ENCODE peak calls at places on chromosomes 12 and 14, in five cellular contexts. One of them, this sample, is unnamed.
A peak's percentile ranks its signal among the peaks of the same experiment; 100 is the strongest.

GRCh38 chr14:66117600-66117999 is 368.6 kb upstream of the CCDC196 start:
- DNase-seq in tibial artery: no peak
- DNase-seq in astrocyte: peak; percentile 75
- DNase-seq in GM19239: no peak
- DNase-seq in NCI-H1105: no peak
- DNase-seq in this sample: no peak

GRCh38 chr12:39081910-39082309 is 176.5 kb upstream of the CPNE8 start:
- DNase-seq in tibial artery: no peak
- DNase-seq in astrocyte: no peak
- DNase-seq in GM19239: no peak
- DNase-seq in NCI-H1105: no peak
- DNase-seq in this sample: no peak

GRCh38 chr12:120996133-120996746 is 17.9 kb downstream of the HNF1A start:
- DNase-seq in tibial artery: no peak
- DNase-seq in astrocyte: no peak
- DNase-seq in GM19239: no peak
- DNase-seq in NCI-H1105: no peak
- DNase-seq in this sample: no peak

GRCh38 chr12:63150255-63151060 is 543 bp downstream of the AVPR1A start:
- DNase-seq in tibial artery: peak; percentile 70
- DNase-seq in astrocyte: no peak
- DNase-seq in GM19239: no peak
- DNase-seq in NCI-H1105: no peak
- DNase-seq in this sample: peak; percentile 3

GRCh38 chr14:104278214-104278534 is 139.8 kb downstream of the KIF26A start:
- DNase-seq in tibial artery: peak; percentile 33
- DNase-seq in astrocyte: no peak
- DNase-seq in GM19239: no peak
- DNase-seq in NCI-H1105: no peak
- DNase-seq in this sample: no peak

GRCh38 chr14:69827560-69827959 is 30.5 kb upstream of the SLC10A1 start:
- DNase-seq in tibial artery: no peak
- DNase-seq in astrocyte: no peak
- DNase-seq in GM19239: no peak
- DNase-seq in NCI-H1105: no peak
- DNase-seq in this sample: no peak

GRCh38 chr12:124294686-124295315 is at the start of gene RFLNA:
- DNase-seq in tibial artery: no peak
- DNase-seq in astrocyte: no peak
- DNase-seq in GM19239: no peak
- DNase-seq in NCI-H1105: no peak
- DNase-seq in this sample: no peak

GRCh38 chr12:27163048-27163715 is 80.8 kb upstream of the C12orf71 start:
- DNase-seq in tibial artery: no peak
- DNase-seq in astrocyte: peak; percentile 69
- DNase-seq in GM19239: no peak
- DNase-seq in NCI-H1105: no peak
- DNase-seq in this sample: no peak